ENCODE peak calls at places on chromosomes 7 and 10, in nine cellular contexts. Z, G, J, C, H, T, M, S and N are unnamed samples.

GRCh38 chr7:99504281-99504602 is 220 bp upstream of the ZKSCAN5 start:
- DNase-seq in Z (no peak), G (no peak), J (no peak), C (no peak), H (peak), T (no peak), M (no peak), S (peak), N (no peak)

GRCh38 chr7:82726038-82726800 is 282.6 kb upstream of the CACNA2D1 start:
- DNase-seq in Z (peak), G (no peak), J (no peak), C (no peak), H (no peak), T (no peak), M (no peak), S (no peak), N (no peak)

GRCh38 chr7:33554576-33554975 is 350.8 kb upstream of the BMPER start:
- DNase-seq in Z (no peak), G (no peak), J (no peak), C (no peak), H (no peak), T (no peak), M (no peak), S (no peak), N (no peak)

GRCh38 chr10:47152861-47153349 is 147.1 kb upstream of the GDF10 start:
- DNase-seq in Z (peak), G (peak), J (no peak), C (no peak), H (peak), T (no peak), M (no peak), S (peak), N (no peak)

GRCh38 chr10:22911889-22912762 is 15.7 kb upstream of the ARMC3 start:
- DNase-seq in Z (peak), G (peak), J (no peak), C (peak), H (no peak), T (no peak), M (no peak), S (no peak), N (no peak)

GRCh38 chr10:90450797-90451196 is 407.0 kb downstream of the HTR7 start:
- DNase-seq in Z (no peak), G (no peak), J (no peak), C (no peak), H (no peak), T (no peak), M (no peak), S (peak), N (no peak)

GRCh38 chr10:23362069-23362830 is 17.7 kb upstream of the C10orf67 start:
- DNase-seq in Z (no peak), G (no peak), J (no peak), C (no peak), H (no peak), T (no peak), M (no peak), S (no peak), N (no peak)

GRCh38 chr10:24463683-24464426 is 254.9 kb downstream of the KIAA1217 start:
- DNase-seq in Z (peak), G (peak), J (no peak), C (peak), H (no peak), T (peak), M (no peak), S (peak), N (peak)

GRCh38 chr7:4683884-4684565 is 1.9 kb downstream of the FOXK1 start:
- DNase-seq in Z (peak), G (peak), J (peak), C (peak), H (no peak), T (peak), M (peak), S (peak), N (no peak)

GRCh38 chr10:12196531-12197211 is 683 bp downstream of the CDC123 start:
- DNase-seq in Z (no peak), G (no peak), J (no peak), C (no peak), H (no peak), T (no peak), M (no peak), S (no peak), N (no peak)

GRCh38 chr10:92850186-92850585 is 1.9 kb downstream of the EXOC6 start:
- DNase-seq in Z (peak), G (no peak), J (no peak), C (no peak), H (no peak), T (no peak), M (no peak), S (peak), N (no peak)

GRCh38 chr10:95183132-95183450 is 10.9 kb upstream of the ACSM6 start:
- DNase-seq in Z (no peak), G (peak), J (no peak), C (no peak), H (no peak), T (no peak), M (no peak), S (no peak), N (no peak)

GRCh38 chr10:92692697-92693533 is 3.2 kb downstream of the HHEX start:
- DNase-seq in Z (peak), G (no peak), J (no peak), C (no peak), H (no peak), T (no peak), M (no peak), S (no peak), N (no peak)

GRCh38 chr7:95901006-95901405 is 128.7 kb downstream of the DYNC1I1 start:
- DNase-seq in Z (no peak), G (no peak), J (no peak), C (no peak), H (no peak), T (no peak), M (no peak), S (no peak), N (no peak)

GRCh38 chr10:5088703-5089261 is 5.4 kb upstream of the AKR1C3 start:
- DNase-seq in Z (no peak), G (no peak), J (no peak), C (no peak), H (no peak), T (no peak), M (no peak), S (no peak), N (no peak)

GRCh38 chr10:15651175-15651574 is 68.5 kb downstream of the ITGA8 start:
- DNase-seq in Z (no peak), G (no peak), J (no peak), C (no peak), H (no peak), T (no peak), M (no peak), S (no peak), N (no peak)

GRCh38 chr10:93062499-93063216 is 2.1 kb downstream of the CYP26C1 start:
- DNase-seq in Z (peak), G (peak), J (no peak), C (peak), H (peak), T (no peak), M (no peak), S (no peak), N (no peak)

GRCh38 chr10:90856964-90857634 is 740 bp downstream of the HTR7 start:
- DNase-seq in Z (peak), G (no peak), J (no peak), C (no peak), H (peak), T (no peak), M (no peak), S (no peak), N (no peak)

GRCh38 chr7:131057015-131057518 is 270.6 kb upstream of the MKLN1 start:
- DNase-seq in Z (peak), G (peak), J (no peak), C (peak), H (no peak), T (no peak), M (no peak), S (no peak), N (no peak)

GRCh38 chr7:6359021-6359420 is 86.6 kb upstream of the CYTH3 start:
- DNase-seq in Z (no peak), G (peak), J (no peak), C (no peak), H (no peak), T (no peak), M (no peak), S (no peak), N (no peak)

GRCh38 chr10:98397089-98397600 is 17.8 kb downstream of the PYROXD2 start:
- DNase-seq in Z (no peak), G (no peak), J (no peak), C (no peak), H (no peak), T (no peak), M (no peak), S (no peak), N (no peak)

GRCh38 chr10:2887391-2888070 is 179.8 kb upstream of the PFKP start:
- DNase-seq in Z (no peak), G (no peak), J (no peak), C (no peak), H (no peak), T (no peak), M (no peak), S (no peak), N (no peak)

GRCh38 chr7:155440018-155440410 is 17.9 kb upstream of the EN2 start:
- DNase-seq in Z (no peak), G (no peak), J (no peak), C (no peak), H (no peak), T (no peak), M (no peak), S (no peak), N (no peak)

GRCh38 chr10:122426834-122427233 is 27.6 kb upstream of the ARMS2 start:
- DNase-seq in Z (no peak), G (no peak), J (no peak), C (no peak), H (no peak), T (no peak), M (no peak), S (no peak), N (no peak)

GRCh38 chr7:149459201-149459539 is 1.7 kb downstream of the ZNF777 start:
- DNase-seq in Z (no peak), G (no peak), J (no peak), C (no peak), H (no peak), T (no peak), M (no peak), S (no peak), N (no peak)
- H3K4me3 ChIP-seq in Z (peak), G (peak), J (peak), C (peak), H (peak), T (peak), M (peak), S (peak), N (peak)

GRCh38 chr7:140005341-140005740 is 57.4 kb downstream of the PARP12 start:
- DNase-seq in Z (no peak), G (no peak), J (no peak), C (no peak), H (no peak), T (no peak), M (no peak), S (no peak), N (no peak)

GRCh38 chr7:140006600-140006999 is 56.2 kb downstream of the PARP12 start:
- DNase-seq in Z (no peak), G (no peak), J (peak), C (no peak), H (no peak), T (peak), M (no peak), S (no peak), N (no peak)

GRCh38 chr7:140007051-140007690 is 55.6 kb downstream of the PARP12 start:
- DNase-seq in Z (no peak), G (no peak), J (no peak), C (no peak), H (no peak), T (peak), M (no peak), S (no peak), N (no peak)

GRCh38 chr7:140004672-140005071 is 58.1 kb downstream of the PARP12 start:
- DNase-seq in Z (no peak), G (no peak), J (no peak), C (no peak), H (no peak), T (peak), M (no peak), S (no peak), N (no peak)

GRCh38 chr7:140005754-140006503 is 56.8 kb downstream of the PARP12 start:
- DNase-seq in Z (peak), G (peak), J (no peak), C (peak), H (peak), T (peak), M (no peak), S (peak), N (no peak)
- TF ChIP-seq CTCF in Z (peak), G (peak), J (no peak), C (no peak), H (peak), T (no peak), M (no peak), S (peak), N (no peak)

DNA sequence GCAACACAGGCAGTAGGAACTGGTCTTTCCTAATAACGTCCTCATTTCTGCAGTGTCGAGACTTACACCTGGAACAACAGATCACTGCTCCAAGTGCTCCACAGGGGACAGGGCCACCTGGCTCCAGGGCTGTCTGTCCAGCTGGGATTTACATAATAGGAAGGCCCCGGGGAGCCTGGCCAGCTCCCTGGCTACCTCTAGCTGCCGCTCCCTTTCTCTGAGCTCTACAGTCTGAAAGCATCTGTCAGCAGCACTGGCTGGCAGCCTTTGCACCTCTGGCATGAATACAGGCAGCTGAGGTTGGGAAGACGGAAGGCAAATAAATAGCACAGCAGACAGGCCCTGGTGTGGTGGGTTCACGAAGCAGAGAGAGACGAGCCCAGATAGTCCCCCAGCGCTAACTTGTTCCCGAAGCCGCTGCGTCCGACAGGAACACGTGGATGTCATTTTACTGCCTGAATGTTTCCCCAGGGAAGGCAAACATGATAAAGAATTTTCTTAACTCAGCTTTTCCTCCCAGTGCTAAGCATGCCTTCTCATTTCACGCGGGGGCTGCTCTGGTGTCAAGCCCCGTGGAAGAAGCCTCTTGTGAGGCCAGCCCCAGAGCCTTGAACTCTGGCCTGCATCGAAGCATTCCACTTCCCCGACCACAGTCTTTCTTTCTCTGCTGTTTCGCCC is 105.4 kb downstream of the ITIH5 start:
- DNase-seq in Z (no peak), G (peak), J (peak), C (peak), H (peak), T (no peak), M (no peak), S (no peak), N (no peak)
- H3K4me3 ChIP-seq in Z (no peak), G (no peak), J (peak), C (no peak), H (no peak), T (no peak), M (no peak), S (no peak), N (no peak)

DNA sequence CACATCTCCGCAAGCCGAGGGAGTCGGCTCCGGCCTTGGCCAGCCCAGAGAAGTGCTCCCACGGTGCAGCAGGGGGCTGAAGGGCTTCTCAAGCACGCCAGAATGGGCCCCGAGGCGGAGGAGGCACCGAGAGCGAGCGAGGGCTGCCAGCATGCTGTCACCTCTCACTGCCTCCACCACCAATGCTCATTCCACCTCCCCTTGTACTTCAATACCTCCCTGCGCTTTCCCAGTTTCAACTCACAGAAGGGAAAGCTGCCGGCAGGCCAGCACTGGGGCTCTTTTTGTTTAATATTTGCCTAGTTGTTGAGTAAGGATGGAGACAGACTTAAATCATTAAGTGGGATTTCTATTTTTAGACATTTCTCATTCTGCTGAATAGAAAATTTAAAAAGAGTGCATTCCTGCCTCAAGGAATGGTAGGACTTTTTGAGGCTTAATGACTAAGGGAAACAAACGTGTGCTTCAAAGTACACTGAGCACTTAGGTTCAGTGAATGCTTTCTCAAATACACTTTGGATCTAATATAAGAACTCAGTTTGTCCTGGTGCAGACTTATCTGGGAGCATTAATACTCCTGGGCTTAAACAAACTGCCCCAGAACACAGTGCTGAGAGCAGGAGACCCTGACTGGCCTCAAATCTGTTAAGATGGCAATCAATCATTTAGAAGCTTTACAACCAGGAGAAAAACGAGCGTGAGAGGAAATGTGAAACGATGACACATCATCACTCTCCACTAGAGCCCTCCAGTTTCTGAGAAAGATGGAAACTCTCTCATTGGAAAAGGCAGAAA is 131.2 kb downstream of the RALA start:
- DNase-seq in Z (peak), G (peak), J (no peak), C (no peak), H (peak), T (no peak), M (no peak), S (no peak), N (no peak)
- TF ChIP-seq CTCF in Z (no peak), G (no peak), J (no peak), C (no peak), H (no peak), T (no peak), M (no peak), S (no peak), N (no peak)

GRCh38 chr10:58896229-58896628 is 280.2 kb upstream of the PHYHIPL start:
- DNase-seq in Z (no peak), G (no peak), J (no peak), C (no peak), H (no peak), T (no peak), M (no peak), S (no peak), N (no peak)
- H3K4me3 ChIP-seq in Z (no peak), G (no peak), J (no peak), C (no peak), H (no peak), T (no peak), M (no peak), S (no peak), N (no peak)

DNA sequence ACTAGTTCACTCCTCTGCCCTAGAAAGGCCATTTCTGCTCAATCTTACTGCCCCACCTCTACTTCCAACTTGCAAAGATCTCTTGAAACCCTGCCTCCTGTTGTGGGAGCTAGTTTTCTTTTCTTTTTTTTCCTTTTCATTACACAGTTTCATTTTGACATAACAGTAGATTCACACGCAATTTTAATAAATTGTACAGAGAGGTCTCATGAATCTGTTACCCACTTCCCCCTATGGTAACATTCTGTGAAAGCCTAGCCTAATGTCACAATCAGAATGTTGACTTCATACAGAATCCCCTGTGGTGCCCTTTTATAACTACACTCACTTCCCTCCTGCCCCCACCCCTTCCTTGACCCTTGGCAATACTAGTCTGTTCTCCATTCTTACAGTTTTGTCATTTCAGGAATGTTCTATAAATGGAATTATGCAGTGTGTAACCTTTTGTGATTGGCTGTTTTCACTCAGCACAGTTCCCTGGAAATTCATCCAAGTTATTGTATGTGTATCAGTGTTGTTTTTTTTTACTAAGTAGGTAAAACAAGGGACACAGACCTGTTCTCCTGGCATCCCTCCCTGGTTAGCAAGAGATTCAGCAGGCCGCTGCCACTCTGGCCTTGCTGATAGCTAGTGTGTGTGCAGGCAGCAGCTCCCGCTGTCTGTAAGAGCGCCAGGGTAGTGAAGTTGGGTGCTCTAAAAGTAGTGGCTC is 21.5 kb downstream of the CHST3 start:
- DNase-seq in Z (peak), G (peak), J (peak), C (no peak), H (no peak), T (no peak), M (no peak), S (no peak), N (peak)
- TF ChIP-seq CTCF in Z (no peak), G (peak), J (no peak), C (no peak), H (no peak), T (no peak), M (no peak), S (no peak), N (no peak)

GRCh38 chr10:4046030-4046429 is 261.0 kb upstream of the KLF6 start:
- DNase-seq in Z (no peak), G (no peak), J (no peak), C (no peak), H (no peak), T (no peak), M (no peak), S (no peak), N (no peak)

GRCh38 chr10:4050061-4050460 is 265.1 kb upstream of the KLF6 start:
- DNase-seq in Z (no peak), G (no peak), J (no peak), C (no peak), H (no peak), T (no peak), M (no peak), S (no peak), N (no peak)

GRCh38 chr10:4048245-4048864 is 263.3 kb upstream of the KLF6 start:
- DNase-seq in Z (peak), G (peak), J (no peak), C (no peak), H (no peak), T (no peak), M (no peak), S (no peak), N (no peak)

GRCh38 chr10:4043897-4044296 is 258.9 kb upstream of the KLF6 start:
- DNase-seq in Z (no peak), G (no peak), J (no peak), C (no peak), H (no peak), T (no peak), M (no peak), S (no peak), N (no peak)

GRCh38 chr10:4046722-4047354 is 261.8 kb upstream of the KLF6 start:
- DNase-seq in Z (no peak), G (no peak), J (no peak), C (no peak), H (no peak), T (no peak), M (no peak), S (no peak), N (no peak)
- H3K4me3 ChIP-seq in Z (no peak), G (no peak), J (no peak), C (no peak), H (no peak), T (no peak), M (no peak), S (no peak), N (no peak)

GRCh38 chr7:1223196-1224092 is 9.2 kb upstream of the UNCX start:
- DNase-seq in Z (no peak), G (no peak), J (no peak), C (no peak), H (peak), T (no peak), M (no peak), S (no peak), N (no peak)
- TF ChIP-seq CTCF in Z (no peak), G (no peak), J (no peak), C (no peak), H (peak), T (no peak), M (no peak), S (no peak), N (peak)

GRCh38 chr7:106766551-106766950 is 98.5 kb upstream of the PIK3CG start:
- DNase-seq in Z (no peak), G (no peak), J (no peak), C (no peak), H (no peak), T (no peak), M (no peak), S (no peak), N (no peak)

GRCh38 chr7:106770191-106770590 is 94.9 kb upstream of the PIK3CG start:
- DNase-seq in Z (peak), G (peak), J (no peak), C (no peak), H (no peak), T (no peak), M (no peak), S (peak), N (no peak)

GRCh38 chr7:106767498-106768323 is 97.4 kb upstream of the PIK3CG start:
- DNase-seq in Z (peak), G (peak), J (no peak), C (no peak), H (peak), T (no peak), M (no peak), S (no peak), N (peak)

GRCh38 chr7:106767073-106767472 is 98.0 kb upstream of the PIK3CG start:
- DNase-seq in Z (no peak), G (peak), J (no peak), C (no peak), H (no peak), T (no peak), M (no peak), S (no peak), N (no peak)

GRCh38 chr7:106768324-106768751 is 96.7 kb upstream of the PIK3CG start:
- DNase-seq in Z (peak), G (peak), J (no peak), C (no peak), H (no peak), T (no peak), M (no peak), S (no peak), N (peak)
- H3K4me3 ChIP-seq in Z (peak), G (no peak), J (peak), C (no peak), H (no peak), T (peak), M (no peak), S (no peak), N (no peak)